ENCODE peak calls at places on chromosome 2, in five cellular contexts. U is stimulated activated CD4-positive, alpha-beta T cell treated with anti-CD3 and anti-CD28 coated beads, Interleukin-1b, Interleukin-23, amount 100 ng/mL, for 1 hour; K is choroid plexus epithelial cell; L is lower leg skin; X is Right ventricle myocardium superior. F is an unnamed sample.

GRCh38 chr2:235766206-235766794 is 272.5 kb downstream of the AGAP1 start:
- DNase-seq in U (peak), K (peak), L (peak), X (no peak), F (peak)

GRCh38 chr2:216242365-216242764 is 129.9 kb downstream of the MARCHF4 start:
- DNase-seq in U (no peak), K (no peak), L (no peak), X (no peak), F (no peak)

GRCh38 chr2:9745153-9745899 is 97.9 kb upstream of the TAF1B start:
- DNase-seq in U (no peak), K (no peak), L (no peak), X (no peak), F (no peak)

GRCh38 chr2:84302513-84303412 is 156.3 kb downstream of the SUCLG1 start:
- DNase-seq in U (no peak), K (peak), L (no peak), X (no peak), F (no peak)

GRCh38 chr2:47534179-47534919 is 131.4 kb downstream of the MSH2 start:
- DNase-seq in U (no peak), K (peak), L (no peak), X (no peak), F (no peak)

GRCh38 chr2:11082880-11083279 is 72.4 kb upstream of the SLC66A3 start:
- DNase-seq in U (no peak), K (peak), L (no peak), X (no peak), F (no peak)

GRCh38 chr2:46299365-46300263 is 2.4 kb downstream of the EPAS1 start:
- DNase-seq in U (no peak), K (peak), L (peak), X (peak), F (no peak)

GRCh38 chr2:138369856-138370255 is 131.7 kb upstream of the SPOPL start:
- DNase-seq in U (no peak), K (no peak), L (no peak), X (no peak), F (no peak)

GRCh38 chr2:36657703-36658102 is 38.8 kb upstream of the VIT start:
- DNase-seq in U (no peak), K (no peak), L (no peak), X (no peak), F (no peak)

GRCh38 chr2:189276277-189276676 is 96.7 kb upstream of the COL5A2 start:
- DNase-seq in U (no peak), K (peak), L (no peak), X (no peak), F (no peak)

GRCh38 chr2:227848586-227848985 is 22.8 kb upstream of the DAW1 start:
- DNase-seq in U (no peak), K (no peak), L (no peak), X (no peak), F (no peak)

GRCh38 chr2:68230246-68231060 is 21.9 kb downstream of the PPP3R1 start:
- DNase-seq in U (no peak), K (peak), L (no peak), X (no peak), F (no peak)

GRCh38 chr2:238285653-238286082 is 2.7 kb downstream of the PER2 start:
- DNase-seq in U (no peak), K (peak), L (peak), X (peak), F (no peak)

GRCh38 chr2:204842731-204843490 is 297.6 kb downstream of the PARD3B start:
- DNase-seq in U (no peak), K (peak), L (peak), X (peak), F (no peak)

GRCh38 chr2:164511738-164512137 is 109.5 kb downstream of the GRB14 start:
- DNase-seq in U (no peak), K (no peak), L (no peak), X (no peak), F (no peak)

GRCh38 chr2:118061135-118061955 is 26.9 kb upstream of the INSIG2 start:
- DNase-seq in U (no peak), K (peak), L (peak), X (no peak), F (no peak)

GRCh38 chr2:45780541-45781463 is 129.3 kb downstream of the PRKCE start:
- DNase-seq in U (no peak), K (no peak), L (no peak), X (no peak), F (no peak)

GRCh38 chr2:133777607-133778006 is 209.3 kb upstream of the NCKAP5 start:
- DNase-seq in U (no peak), K (peak), L (no peak), X (no peak), F (no peak)

GRCh38 chr2:172615862-172616261 is 60.0 kb downstream of the PDK1 start:
- DNase-seq in U (no peak), K (no peak), L (no peak), X (no peak), F (no peak)

GRCh38 chr2:150710916-150711315 is 223.4 kb upstream of the RND3 start:
- DNase-seq in U (no peak), K (no peak), L (no peak), X (no peak), F (no peak)

GRCh38 chr2:109630441-109631425 is 16.6 kb downstream of the SOWAHC start:
- DNase-seq in U (no peak), K (no peak), L (no peak), X (no peak), F (no peak)

GRCh38 chr2:62660582-62661262 is 44.8 kb upstream of the EHBP1 start:
- DNase-seq in U (no peak), K (peak), L (no peak), X (no peak), F (no peak)

GRCh38 chr2:203936535-203936934 is at the start of gene ICOS:
- DNase-seq in U (no peak), K (no peak), L (no peak), X (no peak), F (no peak)

GRCh38 chr2:196918927-196919326 is 7.6 kb downstream of the PGAP1 start:
- DNase-seq in U (no peak), K (no peak), L (no peak), X (no peak), F (no peak)

GRCh38 chr2:63723709-63724108 is 118.0 kb upstream of the UGP2 start:
- DNase-seq in U (no peak), K (peak), L (no peak), X (no peak), F (no peak)

GRCh38 chr2:104849618-104850097 is 4.3 kb upstream of the POU3F3 start:
- DNase-seq in U (no peak), K (peak), L (no peak), X (no peak), F (no peak)

GRCh38 chr2:200466703-200467418 is 43.0 kb downstream of the KCTD18 start:
- DNase-seq in U (no peak), K (peak), L (peak), X (no peak), F (peak)

GRCh38 chr2:241517297-241517696 is 8.9 kb upstream of the STK25 start:
- DNase-seq in U (no peak), K (no peak), L (no peak), X (no peak), F (no peak)

GRCh38 chr2:101152195-101153076 is 1.3 kb upstream of the TBC1D8 start:
- DNase-seq in U (no peak), K (peak), L (peak), X (peak), F (no peak)

GRCh38 chr2:18630101-18630500 is 40.7 kb upstream of the NT5C1B start:
- DNase-seq in U (no peak), K (peak), L (no peak), X (no peak), F (no peak)

GRCh38 chr2:23198316-23199114 is 186.5 kb upstream of the KLHL29 start:
- DNase-seq in U (no peak), K (no peak), L (no peak), X (no peak), F (no peak)

GRCh38 chr2:52518673-52519072 is 1248.9 kb upstream of the CHAC2 start:
- DNase-seq in U (no peak), K (peak), L (no peak), X (no peak), F (no peak)

GRCh38 chr2:1727796-1728474 is 16.4 kb downstream of the PXDN start:
- DNase-seq in U (no peak), K (no peak), L (no peak), X (no peak), F (no peak)

GRCh38 chr2:213422211-213422610 is 137.9 kb downstream of the SPAG16 start:
- DNase-seq in U (no peak), K (no peak), L (no peak), X (no peak), F (no peak)

GRCh38 chr2:172931256-172931894 is 144.3 kb upstream of the MAP3K20 start:
- DNase-seq in U (no peak), K (peak), L (no peak), X (no peak), F (no peak)

GRCh38 chr2:238286551-238286950 is 1.9 kb downstream of the PER2 start:
- DNase-seq in U (no peak), K (peak), L (peak), X (peak), F (no peak)

GRCh38 chr2:172181840-172182239 is 79.1 kb upstream of the DLX2 start:
- DNase-seq in U (no peak), K (peak), L (no peak), X (no peak), F (no peak)